ENCODE peak calls at places on chromosomes 13 and 19, in seven cellular contexts. R is mammary epithelial cell, N is keratinocyte, H is IMR-90, A is neural progenitor cell, K is HCT116, U is fibroblast of lung. J is an unnamed sample. For H3K4me1, the result is how much of the 10 kb centered on the place peaks cover.

GRCh38 chr19:33047422-33047821 is 17.3 kb downstream of the RHPN2 start:
- DNase-seq in K (peak), R (peak), H (no peak), N (peak), U (no peak), A (no peak), J (no peak)

GRCh38 chr19:33403973-33404304 is 30.4 kb downstream of the CEBPG start:
- DNase-seq in N (no peak), H (no peak), R (no peak), K (no peak), U (no peak), A (no peak), J (no peak)

GRCh38 chr13:83272076-83272475 is 610.2 kb downstream of the SLITRK1 start:
- DNase-seq in H (no peak), U (peak), N (no peak), A (no peak), R (no peak), K (no peak), J (peak)

GRCh38 chr13:30388401-30389283 is 33.7 kb upstream of the UBE2L5 start:
- DNase-seq in K (no peak), U (peak), A (peak), R (peak), H (peak), N (no peak), J (no peak)

GRCh38 chr19:28960986-28961705 is 251.8 kb downstream of the UQCRFS1 start:
- DNase-seq in U (peak), A (no peak), N (no peak), K (no peak), H (peak), R (peak), J (peak)

GRCh38 chr13:79079351-79079839 is 326.7 kb downstream of the RBM26 start:
- DNase-seq in U (no peak), K (no peak), A (no peak), N (peak), R (peak), H (no peak), J (no peak)

GRCh38 chr13:26560456-26560855 is 3.0 kb downstream of the WASF3 start:
- DNase-seq in U (no peak), R (no peak), H (no peak), K (no peak), A (no peak), N (no peak), J (no peak)

GRCh38 chr13:51000576-51001260 is 91.1 kb downstream of the RNASEH2B start:
- DNase-seq in H (peak), U (peak), A (no peak), R (peak), N (peak), K (no peak), J (peak)

GRCh38 chr13:45811891-45812583 is 39.5 kb downstream of the SIAH3 start:
- DNase-seq in A (no peak), H (no peak), K (no peak), R (peak), U (no peak), N (peak), J (no peak)

GRCh38 chr13:36817996-36818395 is 1.0 kb upstream of the RFXAP start:
- DNase-seq in U (no peak), H (no peak), R (no peak), A (no peak), K (no peak), N (no peak), J (no peak)

GRCh38 chr13:106530209-106530906 is 5.1 kb downstream of the EFNB2 start:
- DNase-seq in N (no peak), K (no peak), A (peak), H (no peak), U (no peak), R (no peak), J (no peak)

DNA sequence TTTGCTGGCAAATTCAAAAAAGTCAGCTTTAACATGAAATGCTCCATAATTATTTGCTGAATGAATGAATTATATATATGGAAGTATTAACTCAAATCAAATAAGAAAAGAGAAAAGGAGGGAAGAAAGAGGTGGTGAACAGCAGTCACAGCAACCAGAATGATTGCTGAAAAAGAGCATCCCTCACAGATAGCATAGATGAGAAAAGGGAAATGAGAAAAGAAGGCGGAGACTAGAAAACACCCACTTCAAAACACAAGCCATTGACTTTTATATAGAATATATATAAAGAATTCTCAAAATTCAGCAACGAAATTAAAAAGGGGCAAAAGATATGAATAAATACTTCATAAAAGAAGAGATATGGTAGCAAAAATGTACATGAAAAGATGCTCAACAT is 75.2 kb downstream of the CAB39L start:
- DNase-seq in H (no peak), K (no peak), A (no peak), U (no peak), N (no peak), R (no peak), J (no peak)
- H3K9ac ChIP-seq in H (no peak), K (no peak), A (no peak), U (no peak), N (no peak), R (no peak), J (peak)

GRCh38 chr19:12478234-12478941 is 6.2 kb downstream of the ZNF709 start:
- DNase-seq in R (no peak), K (no peak), U (no peak), A (no peak), N (no peak), H (no peak), J (no peak)

GRCh38 chr19:12482505-12482886 is 2.1 kb downstream of the ZNF709 start:
- DNase-seq in U (no peak), A (no peak), N (no peak), H (no peak), K (no peak), R (no peak), J (no peak)

GRCh38 chr19:12484371-12485322 is at the start of gene ZNF709:
- DNase-seq in A (peak), U (peak), R (peak), N (peak), K (no peak), H (peak), J (peak)

GRCh38 chr19:12484011-12484370 is 625 bp downstream of the ZNF709 start:
- DNase-seq in A (no peak), H (peak), U (peak), K (no peak), R (no peak), N (no peak), J (no peak)

DNA sequence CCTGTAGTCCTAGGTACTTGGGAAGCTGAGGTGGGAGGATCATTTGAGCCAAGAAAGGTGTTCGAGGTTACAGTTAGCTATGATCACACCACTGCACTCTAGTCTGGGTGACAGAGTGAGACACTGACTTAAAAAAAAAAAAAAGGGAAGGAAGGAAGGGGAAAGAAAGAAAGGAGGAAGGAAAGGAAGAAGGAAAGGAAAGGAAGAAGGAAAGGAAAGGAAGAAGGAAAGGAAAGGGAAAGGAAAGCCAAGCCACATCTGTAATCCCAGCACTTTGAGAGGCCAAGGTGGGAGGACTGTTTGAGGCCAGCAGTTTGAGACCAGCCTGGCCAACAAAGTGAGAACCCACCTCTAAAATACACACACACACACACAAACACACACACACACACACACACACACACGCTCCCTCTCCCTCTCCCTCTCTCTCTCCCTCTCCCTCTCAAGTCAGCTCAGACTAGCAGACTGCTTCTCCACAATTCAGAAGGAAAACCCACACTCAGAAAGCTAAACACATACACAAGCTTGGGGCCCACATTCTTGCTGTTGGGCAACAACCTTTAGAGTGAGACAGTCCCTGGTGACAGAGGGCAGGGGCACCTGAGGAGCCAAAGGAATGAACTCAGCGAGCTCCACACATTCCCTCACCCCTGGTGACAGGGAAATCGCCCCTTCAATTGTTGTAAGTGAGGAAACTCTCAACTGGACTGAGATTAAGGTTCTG is 2.7 kb downstream of the ZNF709 start:
- DNase-seq in U (no peak), N (no peak), A (no peak), K (no peak), R (no peak), H (no peak), J (no peak)
- H3K4me1 ChIP-seq in U (under half), N (under half), A (under half), K (under half), R (under half), H (under half), J (under half)

GRCh38 chr19:17775991-17776803 is 18.7 kb upstream of the B3GNT3 start:
- DNase-seq in A (no peak), K (no peak), N (no peak), R (no peak), H (peak), U (peak), J (no peak)
- H3K9ac ChIP-seq in A (no peak), K (no peak), N (no peak), R (no peak), H (no peak), U (no peak), J (peak)

GRCh38 chr19:34493649-34494044 is 12.1 kb downstream of the WTIP start:
- DNase-seq in A (no peak), R (no peak), K (no peak), H (no peak), U (no peak), N (no peak), J (no peak)

GRCh38 chr19:34493038-34493648 is 11.6 kb downstream of the WTIP start:
- DNase-seq in A (no peak), K (no peak), U (no peak), R (no peak), H (no peak), N (no peak), J (no peak)

GRCh38 chr19:34497112-34497805 is 15.7 kb downstream of the WTIP start:
- DNase-seq in H (no peak), N (no peak), R (no peak), A (no peak), K (no peak), U (no peak), J (no peak)

GRCh38 chr19:34495416-34495815 is 13.9 kb downstream of the WTIP start:
- DNase-seq in R (no peak), N (no peak), A (no peak), H (no peak), U (no peak), K (no peak), J (no peak)

GRCh38 chr19:34494601-34495000 is 13.0 kb downstream of the WTIP start:
- DNase-seq in H (no peak), R (no peak), K (no peak), A (no peak), N (no peak), U (no peak), J (no peak)
- H3K4me1 ChIP-seq in H (under half), R (under half), K (under half), A (under half), N (under half), U (under half), J (under half)

DNA sequence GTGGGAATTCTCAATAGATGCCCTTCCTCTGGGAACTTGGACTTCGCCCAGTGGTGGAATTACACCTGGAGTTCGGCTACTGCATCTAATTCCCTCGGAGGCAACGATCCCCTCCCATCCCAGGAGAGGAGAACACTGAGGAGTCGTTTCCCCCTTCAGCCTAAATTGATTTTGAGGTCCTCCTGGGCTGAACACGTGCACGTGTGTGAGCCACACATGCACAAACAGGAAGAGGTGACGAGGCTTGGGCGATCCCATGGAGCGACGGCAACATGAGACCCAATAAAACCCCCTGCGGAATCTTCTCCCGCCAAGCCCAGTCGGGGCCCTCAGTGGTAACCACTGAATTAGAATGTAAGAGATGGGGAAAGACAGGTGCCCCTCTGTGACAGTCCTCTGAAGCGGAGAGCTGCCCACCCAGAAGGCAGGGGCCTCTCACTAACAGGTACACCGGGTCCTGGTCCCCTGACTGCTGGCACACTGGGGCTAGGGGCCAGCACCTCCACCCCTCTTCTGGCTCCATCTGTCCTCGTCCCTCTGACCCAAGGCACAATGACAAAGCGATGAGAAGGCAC is 4.5 kb downstream of the MLLT1 start:
- DNase-seq in K (no peak), N (no peak), H (no peak), A (no peak), U (no peak), R (no peak), J (no peak)
- H3K9ac ChIP-seq in K (no peak), N (no peak), H (no peak), A (no peak), U (no peak), R (no peak), J (peak)